ENCODE peak calls at places on chromosome 13, in ten cellular contexts. E is colonic mucosa, R is fibroblast of lung, P is HCT116, O is BJ, Q is mammary epithelial cell, F is ovary, U is cardiac muscle cell, I is astrocyte of the cerebellum, B is fibroblast of mammary gland. J is an unnamed sample.

GRCh38 chr13:43304945-43305344 is 281.6 kb downstream of the DNAJC15 start:
- DNase-seq in E (no peak), R (no peak), P (no peak), O (no peak), Q (no peak), F (no peak), U (no peak), I (no peak), B (no peak), J (no peak)

GRCh38 chr13:32164622-32165268 is 133.2 kb downstream of the FRY start:
- DNase-seq in E (peak), R (peak), P (peak), O (no peak), Q (no peak), F (no peak), U (peak), I (peak), B (peak), J (peak)

GRCh38 chr13:103371271-103371670 is 305.1 kb upstream of the SLC10A2 start:
- DNase-seq in E (no peak), R (peak), P (no peak), O (no peak), Q (peak), F (no peak), U (no peak), I (peak), B (no peak), J (peak)

GRCh38 chr13:113445791-113446487 is 7.3 kb downstream of the ADPRHL1 start:
- DNase-seq in E (no peak), R (no peak), P (no peak), O (no peak), Q (no peak), F (peak), U (no peak), I (no peak), B (no peak), J (no peak)

GRCh38 chr13:47233734-47234133 is 336.9 kb upstream of the HTR2A start:
- DNase-seq in E (no peak), R (no peak), P (no peak), O (no peak), Q (no peak), F (no peak), U (peak), I (no peak), B (peak), J (peak)

GRCh38 chr13:93230466-93230865 is 3.9 kb downstream of the GPC6 start:
- DNase-seq in E (no peak), R (peak), P (no peak), O (no peak), Q (peak), F (no peak), U (peak), I (peak), B (peak), J (no peak)

GRCh38 chr13:110758195-110758594 is 44.7 kb downstream of the ING1 start:
- DNase-seq in E (no peak), R (peak), P (no peak), O (no peak), Q (peak), F (no peak), U (peak), I (peak), B (peak), J (peak)

GRCh38 chr13:83153833-83154232 is 728.4 kb downstream of the SLITRK1 start:
- DNase-seq in E (no peak), R (no peak), P (no peak), O (no peak), Q (no peak), F (no peak), U (peak), I (no peak), B (no peak), J (no peak)

GRCh38 chr13:101140087-101140770 is 276.1 kb downstream of the NALCN start:
- DNase-seq in E (no peak), R (no peak), P (no peak), O (no peak), Q (no peak), F (no peak), U (no peak), I (no peak), B (no peak), J (no peak)

GRCh38 chr13:48653074-48654054 is at the start of gene CYSLTR2:
- DNase-seq in E (no peak), R (peak), P (no peak), O (no peak), Q (no peak), F (no peak), U (peak), I (peak), B (peak), J (no peak)

GRCh38 chr13:100443278-100443997 is 145.2 kb downstream of the GGACT start:
- DNase-seq in E (no peak), R (no peak), P (no peak), O (no peak), Q (no peak), F (no peak), U (no peak), I (no peak), B (no peak), J (no peak)

GRCh38 chr13:94558721-94559120 is 37.2 kb downstream of the TGDS start:
- DNase-seq in E (no peak), R (peak), P (no peak), O (no peak), Q (no peak), F (no peak), U (no peak), I (no peak), B (peak), J (no peak)

GRCh38 chr13:100465558-100465957 is 123.0 kb downstream of the GGACT start:
- DNase-seq in E (no peak), R (no peak), P (no peak), O (no peak), Q (no peak), F (no peak), U (no peak), I (no peak), B (no peak), J (no peak)

GRCh38 chr13:59203855-59204254 is 959.9 kb downstream of the DIAPH3 start:
- DNase-seq in E (no peak), R (no peak), P (no peak), O (no peak), Q (no peak), F (no peak), U (peak), I (no peak), B (no peak), J (no peak)

DNA sequence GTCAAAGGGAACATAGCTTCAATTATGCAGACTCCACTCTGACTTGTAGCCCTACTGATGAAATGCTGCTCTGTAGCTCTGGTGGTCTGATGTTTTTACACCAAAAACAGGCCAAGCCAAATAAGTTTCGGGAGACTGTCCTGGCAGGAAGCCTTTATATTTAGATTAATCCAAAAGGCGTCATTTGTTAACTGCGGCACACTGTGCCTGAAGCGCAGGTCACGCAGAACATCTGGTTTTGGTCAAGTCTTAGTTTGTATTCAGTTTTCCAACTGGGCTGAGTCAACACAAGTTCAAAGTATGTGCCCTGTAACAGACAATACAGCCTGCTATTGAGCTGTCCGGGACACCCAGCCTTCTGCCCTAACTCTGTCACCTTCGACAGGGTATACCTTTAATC is 154.6 kb upstream of the IPO5 start:
- DNase-seq in E (no peak), R (no peak), P (no peak), O (peak), Q (no peak), F (no peak), U (peak), I (no peak), B (peak), J (no peak)
- H3K4me3 ChIP-seq in E (no peak), R (no peak), P (no peak), O (no peak), Q (no peak), F (no peak), U (no peak), I (no peak), B (no peak), J (no peak)

GRCh38 chr13:29704648-29705047 is 109.2 kb upstream of the SLC7A1 start:
- DNase-seq in E (no peak), R (peak), P (no peak), O (no peak), Q (no peak), F (no peak), U (peak), I (no peak), B (peak), J (no peak)

GRCh38 chr13:29698106-29698505 is 102.6 kb upstream of the SLC7A1 start:
- DNase-seq in E (no peak), R (no peak), P (no peak), O (no peak), Q (peak), F (no peak), U (no peak), I (no peak), B (no peak), J (no peak)

GRCh38 chr13:29706923-29707322 is 111.4 kb upstream of the SLC7A1 start:
- DNase-seq in E (no peak), R (no peak), P (no peak), O (no peak), Q (no peak), F (no peak), U (peak), I (no peak), B (no peak), J (no peak)

GRCh38 chr13:29703421-29703820 is 107.9 kb upstream of the SLC7A1 start:
- DNase-seq in E (no peak), R (no peak), P (no peak), O (no peak), Q (no peak), F (no peak), U (no peak), I (no peak), B (no peak), J (no peak)

GRCh38 chr13:29702912-29703351 is 107.4 kb upstream of the SLC7A1 start:
- DNase-seq in E (no peak), R (peak), P (no peak), O (peak), Q (peak), F (no peak), U (peak), I (peak), B (peak), J (peak)
- H3K4me3 ChIP-seq in E (no peak), R (no peak), P (no peak), O (no peak), Q (no peak), F (no peak), U (no peak), I (peak), B (no peak), J (no peak)

GRCh38 chr13:37715606-37716015 is 117.0 kb upstream of the POSTN start:
- DNase-seq in E (no peak), R (peak), P (no peak), O (no peak), Q (peak), F (no peak), U (peak), I (peak), B (peak), J (peak)
- H3K4me3 ChIP-seq in E (no peak), R (no peak), P (no peak), O (no peak), Q (no peak), F (no peak), U (no peak), I (no peak), B (no peak), J (no peak)

DNA sequence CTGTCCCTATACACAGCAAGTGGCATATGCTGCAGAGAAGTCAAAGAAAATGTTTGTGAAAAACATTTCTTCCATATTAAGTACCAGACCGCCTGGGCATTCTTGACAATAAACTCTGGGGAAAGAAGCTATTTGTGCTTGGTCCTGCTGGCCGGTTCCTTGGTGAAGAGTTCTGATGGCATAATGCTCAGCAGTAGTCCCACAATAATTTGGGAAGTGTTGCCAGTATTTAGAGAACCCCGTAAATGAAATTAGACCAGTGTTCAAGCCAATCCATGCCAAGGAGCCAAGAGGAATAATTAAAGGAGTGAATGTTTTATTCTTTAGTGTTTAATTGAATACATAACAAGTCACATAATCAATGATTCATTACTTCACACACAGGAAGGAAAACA is 6.3 kb downstream of the KCTD12 start:
- DNase-seq in E (no peak), R (no peak), P (no peak), O (no peak), Q (no peak), F (no peak), U (no peak), I (no peak), B (no peak), J (no peak)
- H3K4me3 ChIP-seq in E (no peak), R (no peak), P (no peak), O (no peak), Q (no peak), F (no peak), U (no peak), I (no peak), B (no peak), J (no peak)

J was measured in skeletal muscle cell.